ENCODE peak calls at places on chromosomes 16 and 17, in four cellular contexts. F is fibroblast of pulmonary artery, G is cardiac fibroblast, P is prostate gland. K is an unnamed sample.

GRCh38 chr17:65292430-65292829 is 155.3 kb downstream of the RGS9 start:
- DNase-seq in F (peak), G (peak), P (no peak), K (no peak)

GRCh38 chr17:39591958-39592954 is 15.5 kb downstream of the NEUROD2 start:
- DNase-seq in F (peak), G (peak), P (no peak), K (peak)

GRCh38 chr17:29379084-29379811 is 10.9 kb upstream of the TAOK1 start:
- DNase-seq in F (no peak), G (no peak), P (peak), K (peak)

GRCh38 chr17:13792314-13792713 is 190.6 kb upstream of the HS3ST3A1 start:
- DNase-seq in F (peak), G (peak), P (no peak), K (no peak)

GRCh38 chr17:66633322-66633965 is 201.5 kb upstream of the CACNG5 start:
- DNase-seq in F (peak), G (peak), P (no peak), K (no peak)

GRCh38 chr17:40548982-40549680 is 16.1 kb downstream of the CCR7 start:
- DNase-seq in F (peak), G (peak), P (no peak), K (peak)

GRCh38 chr16:56275076-56275475 is 83.8 kb downstream of the GNAO1 start:
- DNase-seq in F (no peak), G (no peak), P (no peak), K (no peak)

GRCh38 chr16:81601008-81601428 is 156.4 kb downstream of the CMIP start:
- DNase-seq in F (peak), G (peak), P (peak), K (no peak)

GRCh38 chr16:1125471-1125870 is 27.4 kb upstream of the CACNA1H start:
- DNase-seq in F (peak), G (peak), P (no peak), K (no peak)

DNA sequence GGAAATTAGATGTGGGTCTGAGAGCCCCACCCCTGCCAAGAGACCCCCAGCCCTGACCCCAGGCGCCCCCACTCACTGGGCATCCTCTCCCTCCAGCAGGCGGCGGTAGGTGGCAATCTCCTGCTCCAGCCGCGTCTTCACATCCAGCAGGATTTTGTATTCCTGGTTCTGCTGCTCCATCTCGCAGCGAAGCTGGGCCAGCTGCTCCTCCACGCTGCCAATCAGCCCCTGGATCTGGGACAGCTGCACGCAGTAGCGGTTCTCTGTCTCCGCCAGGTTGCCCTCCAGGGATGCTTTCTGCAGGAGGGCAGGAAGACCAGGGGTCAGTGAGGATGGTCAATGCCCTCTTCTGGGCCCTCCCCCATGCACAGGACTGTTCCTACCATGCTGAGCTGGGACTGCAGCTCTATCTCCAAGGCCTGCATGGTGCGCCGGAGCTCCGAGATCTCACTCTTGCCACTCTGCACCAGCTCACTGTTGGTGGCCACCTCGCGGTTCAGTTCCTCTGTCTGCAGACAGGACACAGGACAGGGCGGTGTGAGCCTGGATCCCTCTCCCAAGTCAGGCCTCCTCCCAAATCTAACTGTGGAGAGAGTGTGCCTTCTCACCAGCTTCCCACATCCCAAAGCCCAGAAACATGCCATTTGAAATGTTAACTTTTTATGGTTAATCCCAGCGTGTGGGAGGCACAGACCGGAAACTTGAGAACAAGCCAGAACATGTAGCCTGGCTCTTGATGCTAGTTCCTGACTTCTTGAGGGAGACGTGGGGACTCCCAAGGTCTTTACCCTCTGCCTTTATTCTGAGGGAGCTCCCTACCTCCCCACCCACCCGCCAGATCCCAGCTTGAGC is 3.6 kb downstream of the KRT17 start:
- DNase-seq in F (peak), G (peak), P (no peak), K (no peak)
- TF ChIP-seq CTCF in F (no peak), G (no peak), P (no peak), K (no peak)

GRCh38 chr16:21611178-21611545 is 11.8 kb downstream of the METTL9 start:
- DNase-seq in F (peak), G (peak), P (no peak), K (no peak)
- H3K4me3 ChIP-seq in F (no peak), G (no peak), P (no peak), K (no peak)

DNA sequence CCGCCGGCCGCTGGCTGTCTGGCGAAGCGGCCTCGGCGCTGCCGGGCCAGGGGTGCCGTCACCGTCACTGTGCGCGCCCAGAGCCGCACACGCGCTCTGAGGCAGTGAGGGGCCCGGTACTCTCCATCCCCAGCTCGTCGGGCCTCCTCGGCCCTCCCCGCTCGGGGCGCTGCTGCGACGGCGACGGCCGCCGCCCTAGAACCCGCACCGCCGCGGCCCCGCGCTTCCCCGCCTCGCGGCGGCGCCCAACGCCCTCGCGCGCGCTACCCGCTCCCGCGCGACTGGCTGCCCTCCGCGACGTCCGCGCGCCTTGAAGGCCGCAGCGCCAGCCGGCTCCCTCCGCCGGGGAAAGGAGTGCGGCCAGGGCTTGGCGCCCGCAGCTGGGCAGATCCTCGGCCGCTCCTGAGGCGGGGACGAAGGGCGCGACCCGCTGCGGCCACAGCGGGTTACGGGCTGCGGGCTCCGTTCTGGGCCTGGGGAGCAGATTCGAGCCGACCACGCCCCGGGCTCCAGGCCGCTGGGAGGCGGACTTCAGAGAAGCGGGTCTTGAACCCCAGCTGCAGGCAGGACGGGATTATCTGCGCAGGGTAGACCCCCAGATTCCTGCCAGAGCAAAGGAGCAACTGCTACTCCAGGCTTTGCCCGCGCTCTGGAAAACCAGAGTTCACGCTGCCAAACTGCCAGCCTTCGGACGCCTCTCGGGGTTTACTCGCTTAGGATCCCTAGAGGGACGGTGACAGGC is at the start of gene ULK2:
- DNase-seq in F (peak), G (peak), P (peak), K (no peak)
- TF ChIP-seq CTCF in F (no peak), G (no peak), P (peak), K (peak)

GRCh38 chr17:82053130-82053529 is 1.4 kb downstream of the GPS1 start:
- DNase-seq in F (no peak), G (no peak), P (no peak), K (no peak)
- H3K4me3 ChIP-seq in F (peak), G (peak), P (peak), K (peak)

GRCh38 chr17:7313890-7314718 is 1.1 kb downstream of the GPS2 start:
- DNase-seq in F (no peak), G (no peak), P (no peak), K (no peak)
- TF ChIP-seq CTCF in F (no peak), G (no peak), P (no peak), K (no peak)

GRCh38 chr17:5635949-5636348 is 51.6 kb upstream of the NLRP1 start:
- DNase-seq in F (no peak), G (no peak), P (no peak), K (no peak)

GRCh38 chr17:5628262-5628661 is 44.0 kb upstream of the NLRP1 start:
- DNase-seq in F (no peak), G (no peak), P (no peak), K (no peak)

GRCh38 chr17:5629133-5629532 is 44.8 kb upstream of the NLRP1 start:
- DNase-seq in F (no peak), G (no peak), P (no peak), K (no peak)

GRCh38 chr17:5630434-5630833 is 46.1 kb upstream of the NLRP1 start:
- DNase-seq in F (peak), G (peak), P (no peak), K (no peak)

DNA sequence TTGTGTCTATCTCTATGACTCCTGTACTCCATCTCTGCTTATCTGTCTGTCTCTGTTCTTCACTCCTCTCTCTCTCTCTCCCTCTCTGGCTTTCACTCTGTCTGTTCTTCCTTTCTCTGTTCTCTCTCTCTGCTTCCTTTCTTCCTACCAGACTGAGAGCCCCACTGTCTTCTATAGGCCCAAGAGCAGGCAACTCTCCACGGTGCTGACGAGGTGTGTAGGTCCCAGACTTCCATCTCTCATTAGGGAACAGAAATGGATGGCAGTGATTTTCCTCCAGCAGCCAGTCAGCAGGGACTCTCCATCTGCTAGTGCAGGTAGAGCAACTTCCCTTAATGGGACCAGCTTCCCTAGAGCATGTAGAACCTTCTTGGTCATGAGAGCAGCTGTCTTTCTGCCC is 47.6 kb upstream of the NLRP1 start:
- DNase-seq in F (no peak), G (no peak), P (no peak), K (no peak)
- H3K4me3 ChIP-seq in F (no peak), G (no peak), P (no peak), K (no peak)

GRCh38 chr16:67013823-67014640 is 14.9 kb upstream of the CBFB start:
- DNase-seq in F (peak), G (peak), P (peak), K (no peak)
- TF ChIP-seq CTCF in F (no peak), G (no peak), P (peak), K (no peak)

GRCh38 chr17:63040816-63041215 is 74.8 kb downstream of the TANC2 start:
- DNase-seq in F (no peak), G (no peak), P (no peak), K (no peak)

GRCh38 chr17:63041722-63042121 is 75.7 kb downstream of the TANC2 start:
- DNase-seq in F (no peak), G (no peak), P (no peak), K (no peak)

GRCh38 chr17:63039899-63040602 is 74.0 kb downstream of the TANC2 start:
- DNase-seq in F (peak), G (peak), P (no peak), K (no peak)

GRCh38 chr17:63041251-63041650 is 75.2 kb downstream of the TANC2 start:
- DNase-seq in F (peak), G (peak), P (no peak), K (no peak)

DNA sequence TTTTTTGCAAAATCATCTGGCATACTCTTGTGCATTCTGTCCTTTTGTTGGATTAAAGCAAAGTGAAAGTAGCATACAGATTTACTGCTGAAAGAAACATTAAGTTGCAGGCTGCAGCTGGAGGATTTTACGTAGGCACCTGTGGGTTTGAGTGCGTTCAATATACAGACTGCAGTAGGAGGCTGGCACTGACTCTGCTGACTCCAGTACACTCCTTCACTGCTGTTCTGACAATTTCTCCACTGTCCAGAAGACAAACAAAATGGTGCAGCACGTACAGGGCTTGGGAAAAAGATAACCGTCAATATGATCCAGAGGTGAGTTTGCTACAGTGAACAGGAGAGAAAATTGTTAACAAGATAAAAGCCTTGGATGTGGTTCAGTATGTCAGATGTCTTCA is 73.3 kb downstream of the TANC2 start:
- DNase-seq in F (peak), G (peak), P (peak), K (peak)
- H3K4me3 ChIP-seq in F (no peak), G (no peak), P (peak), K (peak)